ENCODE peak calls at places on chromosomes 2 and 18, in five cellular contexts. N, K, C, F and X are unnamed samples.

GRCh38 chr18:9147440-9148238 is 11.1 kb downstream of the ANKRD12 start:
- DNase-seq in N (peak), K (peak), C (peak), F (no peak), X (no peak)

GRCh38 chr18:48875942-48876511 is 74.7 kb downstream of the SMAD7 start:
- DNase-seq in N (no peak), K (no peak), C (no peak), F (no peak), X (no peak)

GRCh38 chr18:78561757-78562445 is 417.7 kb upstream of the SALL3 start:
- DNase-seq in N (no peak), K (peak), C (no peak), F (no peak), X (peak)

GRCh38 chr2:24842081-24843050 is 49.1 kb downstream of the CENPO start:
- DNase-seq in N (no peak), K (no peak), C (no peak), F (peak), X (no peak)

GRCh38 chr2:186544255-186544675 is 45.6 kb upstream of the ITGAV start:
- DNase-seq in N (no peak), K (no peak), C (no peak), F (no peak), X (no peak)

GRCh38 chr2:54891901-54892300 is 158.3 kb downstream of the RTN4 start:
- DNase-seq in N (no peak), K (no peak), C (no peak), F (no peak), X (no peak)

GRCh38 chr18:64164883-64165282 is 16.0 kb upstream of the LINC00305 start:
- DNase-seq in N (no peak), K (no peak), C (no peak), F (no peak), X (no peak)

GRCh38 chr2:218285604-218286003 is 6.7 kb downstream of the TMBIM1 start:
- DNase-seq in N (no peak), K (peak), C (no peak), F (peak), X (peak)

GRCh38 chr2:127417406-127417805 is 821 bp upstream of the PROC start:
- DNase-seq in N (no peak), K (no peak), C (no peak), F (no peak), X (no peak)

GRCh38 chr18:56286775-56287174 is 351.6 kb downstream of the TXNL1 start:
- DNase-seq in N (no peak), K (no peak), C (no peak), F (no peak), X (no peak)

GRCh38 chr2:9830685-9831410 is 12.4 kb upstream of the TAF1B start:
- DNase-seq in N (no peak), K (no peak), C (no peak), F (no peak), X (no peak)

GRCh38 chr2:48221846-48222516 is 308.0 kb upstream of the STON1 start:
- DNase-seq in N (no peak), K (no peak), C (no peak), F (no peak), X (no peak)

GRCh38 chr2:64000630-64001381 is 18.4 kb downstream of the VPS54 start:
- DNase-seq in N (no peak), K (no peak), C (no peak), F (no peak), X (no peak)

GRCh38 chr2:202267495-202267894 is 1.9 kb downstream of the NOP58 start:
- DNase-seq in N (peak), K (no peak), C (no peak), F (no peak), X (no peak)

GRCh38 chr2:10300997-10301945 is 1.4 kb upstream of the HPCAL1 start:
- DNase-seq in N (no peak), K (no peak), C (peak), F (no peak), X (no peak)

GRCh38 chr2:174120346-174120745 is 128.0 kb downstream of the OLA1 start:
- DNase-seq in N (no peak), K (peak), C (no peak), F (no peak), X (no peak)

GRCh38 chr18:79404567-79404910 is 8.8 kb downstream of the NFATC1 start:
- DNase-seq in N (no peak), K (no peak), C (peak), F (no peak), X (no peak)

GRCh38 chr2:65566617-65567016 is 134.2 kb upstream of the SPRED2 start:
- DNase-seq in N (peak), K (no peak), C (no peak), F (no peak), X (no peak)

GRCh38 chr2:119516121-119516520 is 8.2 kb downstream of the SCTR start:
- DNase-seq in N (no peak), K (no peak), C (no peak), F (no peak), X (no peak)

GRCh38 chr18:1999387-1999786 is 571.9 kb downstream of the METTL4 start:
- DNase-seq in N (no peak), K (no peak), C (no peak), F (no peak), X (no peak)

GRCh38 chr2:205834776-205835175 is 152.5 kb downstream of the NRP2 start:
- DNase-seq in N (no peak), K (no peak), C (no peak), F (no peak), X (no peak)

GRCh38 chr2:47174731-47175361 is 19.7 kb upstream of the STPG4 start:
- DNase-seq in N (peak), K (peak), C (peak), F (no peak), X (no peak)

GRCh38 chr2:197205590-197206215 is 104.9 kb downstream of the ANKRD44 start:
- DNase-seq in N (peak), K (no peak), C (peak), F (no peak), X (no peak)

GRCh38 chr2:42298132-42298531 is 62.9 kb downstream of the COX7A2L start:
- DNase-seq in N (no peak), K (no peak), C (no peak), F (no peak), X (no peak)

GRCh38 chr2:43298496-43298895 is 72.1 kb upstream of the ZFP36L2 start:
- DNase-seq in N (no peak), K (no peak), C (no peak), F (no peak), X (no peak)

GRCh38 chr2:168156661-168157060 is 90.7 kb downstream of the STK39 start:
- DNase-seq in N (no peak), K (no peak), C (no peak), F (no peak), X (no peak)

GRCh38 chr2:226098861-226099466 is 699.5 kb downstream of the NYAP2 start:
- DNase-seq in N (no peak), K (no peak), C (no peak), F (no peak), X (no peak)

GRCh38 chr2:143691136-143691535 is 561.9 kb downstream of the ARHGAP15 start:
- DNase-seq in N (no peak), K (peak), C (no peak), F (no peak), X (no peak)

GRCh38 chr18:51490860-51491259 is 293.4 kb upstream of the MEX3C start:
- DNase-seq in N (no peak), K (no peak), C (no peak), F (no peak), X (no peak)

GRCh38 chr18:22378672-22379282 is 38.9 kb downstream of the CTAGE1 start:
- DNase-seq in N (peak), K (no peak), C (no peak), F (no peak), X (no peak)